ENCODE peak calls at places on chromosomes 1 and 21, in five cellular contexts. Y is K562, W is IMR-90, H is A549, E is GM12878. V is an unnamed sample.

GRCh38 chr1:12220890-12221289 is 8.9 kb upstream of the VPS13D start:
- DNase-seq in Y (no peak), W (no peak), H (no peak), E (no peak), V (no peak)

GRCh38 chr1:57770772-57771171 is 346.9 kb upstream of the DAB1 start:
- DNase-seq in Y (peak), W (peak), H (no peak), E (no peak), V (no peak)

GRCh38 chr1:180141381-180141934 is 13.2 kb upstream of the QSOX1 start:
- DNase-seq in Y (no peak), W (no peak), H (no peak), E (no peak), V (no peak)

GRCh38 chr1:26921462-26922200 is at the start of gene NUDC:
- DNase-seq in Y (peak), W (peak), H (peak), E (peak), V (peak)

GRCh38 chr1:159339517-159339916 is 37.4 kb downstream of the FCER1A start:
- DNase-seq in Y (no peak), W (no peak), H (no peak), E (no peak), V (no peak)

GRCh38 chr1:13775446-13775845 is 75.5 kb downstream of the PRDM2 start:
- DNase-seq in Y (no peak), W (peak), H (no peak), E (no peak), V (no peak)

GRCh38 chr21:36749935-36750578 is 51.1 kb downstream of the SIM2 start:
- DNase-seq in Y (no peak), W (peak), H (no peak), E (no peak), V (no peak)

GRCh38 chr1:108643492-108644333 is 17.2 kb downstream of the HENMT1 start:
- DNase-seq in Y (peak), W (peak), H (peak), E (peak), V (peak)

GRCh38 chr1:101964708-101965107 is 32.0 kb downstream of the OLFM3 start:
- DNase-seq in Y (no peak), W (no peak), H (no peak), E (no peak), V (no peak)

GRCh38 chr1:240101737-240102136 is 10.1 kb downstream of the FMN2 start:
- DNase-seq in Y (no peak), W (no peak), H (no peak), E (no peak), V (no peak)

GRCh38 chr1:235725493-235725892 is 75.9 kb upstream of the GNG4 start:
- DNase-seq in Y (no peak), W (peak), H (no peak), E (no peak), V (no peak)

GRCh38 chr21:41707231-41707988 is 59.4 kb downstream of the RIPK4 start:
- DNase-seq in Y (no peak), W (no peak), H (no peak), E (no peak), V (no peak)

GRCh38 chr1:40592107-40592773 is 60.8 kb downstream of the ZNF684 start:
- DNase-seq in Y (no peak), W (peak), H (no peak), E (no peak), V (peak)

GRCh38 chr1:43525995-43526394 is 4.7 kb upstream of the PTPRF start:
- DNase-seq in Y (no peak), W (peak), H (peak), E (no peak), V (no peak)

GRCh38 chr1:205286335-205286950 is 35.1 kb downstream of the NUAK2 start:
- DNase-seq in Y (no peak), W (peak), H (no peak), E (peak), V (no peak)

GRCh38 chr1:23848673-23849616 is 19.1 kb downstream of the FUCA1 start:
- DNase-seq in Y (no peak), W (no peak), H (no peak), E (no peak), V (no peak)

GRCh38 chr1:160884579-160884978 is 401 bp downstream of the ITLN1 start:
- DNase-seq in Y (no peak), W (no peak), H (no peak), E (no peak), V (peak)

GRCh38 chr1:86948212-86948611 is 33.8 kb downstream of the HS2ST1 start:
- DNase-seq in Y (no peak), W (peak), H (no peak), E (no peak), V (no peak)

GRCh38 chr21:35138665-35139381 is 89.7 kb upstream of the RUNX1 start:
- DNase-seq in Y (peak), W (peak), H (no peak), E (no peak), V (no peak)

GRCh38 chr1:68970571-68970970 is 473.7 kb upstream of the DEPDC1 start:
- DNase-seq in Y (no peak), W (no peak), H (no peak), E (no peak), V (no peak)

GRCh38 chr1:171222961-171223360 is 25.3 kb upstream of the FMO1 start:
- DNase-seq in Y (no peak), W (no peak), H (no peak), E (no peak), V (no peak)

GRCh38 chr21:43865471-43866181 is 603 bp downstream of the AGPAT3 start:
- DNase-seq in Y (peak), W (peak), H (peak), E (no peak), V (peak)

GRCh38 chr21:38661296-38662223 is 144.2 kb upstream of the ETS2 start:
- DNase-seq in Y (no peak), W (peak), H (no peak), E (no peak), V (peak)

GRCh38 chr1:228364068-228364705 is 42.4 kb downstream of the TRIM11 start:
- DNase-seq in Y (no peak), W (no peak), H (no peak), E (no peak), V (no peak)

GRCh38 chr1:172112573-172112972 is 271.3 kb downstream of the DNM3 start:
- DNase-seq in Y (no peak), W (peak), H (no peak), E (no peak), V (no peak)

GRCh38 chr1:154407866-154408777 is 3.0 kb downstream of the IL6R start:
- DNase-seq in Y (no peak), W (peak), H (no peak), E (no peak), V (no peak)

GRCh38 chr1:44033756-44034155 is 2.5 kb upstream of the SLC6A9 start:
- DNase-seq in Y (no peak), W (no peak), H (no peak), E (no peak), V (peak)

GRCh38 chr1:155457237-155457636 is 105.4 kb downstream of the ASH1L start:
- DNase-seq in Y (no peak), W (no peak), H (no peak), E (no peak), V (no peak)

GRCh38 chr1:171754381-171754705 is 12.5 kb upstream of the VAMP4 start:
- DNase-seq in Y (no peak), W (peak), H (no peak), E (no peak), V (no peak)

GRCh38 chr1:94095744-94096469 is 25.0 kb downstream of the ABCA4 start:
- DNase-seq in Y (no peak), W (peak), H (no peak), E (no peak), V (no peak)

GRCh38 chr1:27365372-27366112 is 1.2 kb downstream of the MAP3K6 start:
- DNase-seq in Y (peak), W (peak), H (peak), E (no peak), V (peak)

GRCh38 chr1:166905930-166906329 is 29.9 kb upstream of the TADA1 start:
- DNase-seq in Y (no peak), W (peak), H (no peak), E (no peak), V (no peak)

DNA sequence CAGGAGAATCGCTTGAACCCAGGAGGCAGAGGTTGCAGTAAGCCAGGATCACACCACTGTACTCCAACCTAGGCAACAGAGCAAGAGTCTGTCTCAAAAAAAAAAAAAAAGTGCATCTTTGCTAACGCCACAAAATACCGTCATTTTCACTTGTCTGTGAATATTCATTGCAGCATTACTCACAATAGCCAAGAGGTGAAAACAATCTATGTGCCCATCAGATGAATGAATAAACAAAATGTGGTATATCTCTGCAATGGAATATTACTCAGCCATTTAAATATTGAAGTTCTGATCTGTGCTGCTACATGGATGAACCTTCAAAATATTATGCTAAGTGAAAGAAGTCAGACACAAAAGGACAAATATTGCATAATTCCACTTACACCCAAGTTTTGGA is 7.9 kb upstream of the TIAM1 start:
- DNase-seq in Y (no peak), W (no peak), H (no peak), E (no peak), V (no peak)
- TF ChIP-seq SMC3 in Y (no peak), W (no peak), H (no peak), E (no peak), V (no peak)

GRCh38 chr1:58818075-58818474 is 34.2 kb upstream of the JUN start:
- DNase-seq in Y (no peak), W (peak), H (no peak), E (no peak), V (no peak)
- TF ChIP-seq RCOR1 in Y (no peak), W (no peak), H (no peak), E (no peak), V (no peak)

GRCh38 chr1:111289371-111289770 is 1.3 kb upstream of the CHIA start:
- DNase-seq in Y (no peak), W (no peak), H (no peak), E (no peak), V (no peak)

GRCh38 chr1:111290640-111291039 is at the start of gene CHIA:
- DNase-seq in Y (no peak), W (no peak), H (no peak), E (no peak), V (no peak)

GRCh38 chr1:111290104-111290503 is 547 bp upstream of the CHIA start:
- DNase-seq in Y (no peak), W (no peak), H (no peak), E (no peak), V (no peak)

DNA sequence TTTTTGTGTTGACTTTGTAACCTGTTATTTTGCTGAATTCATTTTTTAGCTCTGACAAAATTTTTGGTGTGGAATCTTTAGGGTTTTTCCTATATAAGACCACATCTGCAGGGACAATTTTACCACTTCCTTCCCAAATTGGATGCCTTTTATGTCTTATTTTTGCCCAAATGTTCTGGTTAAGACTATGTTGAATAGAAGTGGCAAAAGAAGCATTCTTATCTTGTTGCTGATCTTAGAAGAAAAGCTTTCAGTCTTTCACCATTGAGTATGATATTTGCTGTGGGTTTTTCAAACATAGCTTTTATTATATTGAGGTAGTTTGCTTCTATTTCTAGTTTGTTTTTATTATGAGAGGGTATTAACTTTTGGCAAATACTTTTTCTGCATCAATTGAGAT is 3.7 kb downstream of the CHIA start:
- DNase-seq in Y (no peak), W (no peak), H (no peak), E (no peak), V (no peak)
- TF ChIP-seq SMC3 in Y (no peak), W (no peak), H (no peak), E (no peak), V (no peak)

DNA sequence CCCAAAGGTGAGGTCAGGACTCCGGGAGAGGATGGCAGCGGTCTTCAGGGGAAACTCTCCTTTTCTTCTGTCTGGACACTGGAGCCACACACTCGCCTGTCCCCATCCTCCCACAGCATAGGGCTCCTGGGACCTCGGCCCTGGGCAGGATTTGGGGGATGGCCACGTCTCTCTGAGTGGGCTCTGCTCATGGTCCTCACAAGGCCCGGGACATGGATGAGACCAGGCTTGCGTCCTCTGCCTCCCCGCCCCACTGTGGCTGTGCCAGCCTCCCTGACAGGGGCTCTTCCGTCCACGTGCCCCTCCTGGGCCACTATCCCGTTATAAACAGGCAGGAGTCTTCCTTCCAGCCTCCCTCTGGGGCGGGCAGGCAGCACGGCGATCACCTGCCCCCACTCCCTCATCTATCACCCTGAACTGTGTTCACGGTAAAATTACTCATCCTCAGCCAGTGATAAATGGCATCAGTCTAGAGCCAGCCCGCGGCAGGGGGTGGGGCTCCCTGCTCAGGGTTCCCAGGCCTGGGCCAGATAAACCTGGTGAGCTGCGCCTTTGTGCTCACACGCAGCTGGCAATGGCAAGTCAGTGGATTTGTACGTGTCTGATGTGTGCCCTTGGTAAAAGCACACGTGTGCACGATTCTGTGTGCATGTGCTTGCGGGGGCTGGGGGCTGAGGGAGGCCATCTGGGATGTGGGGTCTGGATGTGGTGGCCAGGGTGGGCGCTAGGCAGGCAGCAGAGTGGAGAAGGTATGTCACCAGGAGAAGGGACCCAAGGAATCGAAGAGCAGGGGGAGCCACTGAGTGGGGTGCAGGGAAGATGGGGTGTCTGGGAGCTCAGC is 12.6 kb upstream of the SAMD11 start:
- DNase-seq in Y (peak), W (peak), H (peak), E (no peak), V (peak)
- TF ChIP-seq RCOR1 in Y (no peak), W (no peak), H (no peak), E (no peak), V (no peak)